ENCODE peak calls at places on chromosomes 5 and 9, in five cellular contexts. C is stimulated activated CD4-positive, alpha-beta T cell treated with anti-CD3 and anti-CD28 coated beads, Interleukin-2, amount 100 ng/mL, for 48 hours; N is EL; R is T-helper 1 cell; H is progenitor cell of endocrine pancreas. K is an unnamed sample.

GRCh38 chr5:160511280-160511929 is 89.8 kb downstream of the PTTG1 start:
- DNase-seq in C (no peak), N (no peak), H (no peak), R (no peak), K (no peak)

GRCh38 chr5:127355342-127355741 is 64.7 kb downstream of the MEGF10 start:
- DNase-seq in C (no peak), R (no peak), H (no peak), N (no peak), K (no peak)

GRCh38 chr5:90477816-90478215 is 3.2 kb downstream of the POLR3G start:
- DNase-seq in N (no peak), H (no peak), C (no peak), R (no peak), K (no peak)

GRCh38 chr5:150945501-150945900 is 40.7 kb upstream of the ZNF300 start:
- DNase-seq in N (peak), C (no peak), R (no peak), H (no peak), K (no peak)

GRCh38 chr5:133977858-133978257 is 9.4 kb upstream of the C5orf15 start:
- DNase-seq in H (no peak), C (no peak), N (peak), R (no peak), K (no peak)

GRCh38 chr5:172238334-172238733 is 44.4 kb downstream of the EFCAB9 start:
- DNase-seq in N (no peak), R (no peak), H (no peak), C (no peak), K (no peak)

GRCh38 chr9:20031836-20032235 is 243.0 kb upstream of the SLC24A2 start:
- DNase-seq in H (no peak), R (no peak), C (no peak), N (no peak), K (no peak)

GRCh38 chr5:57745029-57745428 is 262.4 kb upstream of the ACTBL2 start:
- DNase-seq in R (no peak), H (no peak), C (no peak), N (no peak), K (no peak)

GRCh38 chr9:83981126-83981871 is 694 bp downstream of the RMI1 start:
- DNase-seq in R (no peak), H (no peak), N (peak), C (no peak), K (no peak)

K was measured in immature natural killer cell.